ENCODE peak calls at places on chromosomes 3 and 15, in eight cellular contexts. T is suprapubic skin, V is AG04449, S is fibroblast of mammary gland, X is HCT116, Z is lower lobe of right lung, Y is BE2C, D is left lung. E is an unnamed sample.

GRCh38 chr3:72185549-72186484 is 400.9 kb upstream of the PROK2 start:
- DNase-seq in Z (no peak), S (peak; percentile 93), D (no peak), T (no peak), X (no peak), Y (peak; percentile 49), V (peak; percentile 53), E (peak; percentile 76)

GRCh38 chr3:159032311-159032710 is 230.5 kb downstream of the MFSD1 start:
- DNase-seq in S (peak; percentile 49), Z (no peak), X (peak; percentile 12), D (no peak), V (no peak), T (no peak), Y (no peak), E (no peak)

GRCh38 chr15:40293006-40293405 is 10.1 kb upstream of the ANKRD63 start:
- DNase-seq in V (no peak), S (no peak), Y (no peak), X (no peak), D (no peak), T (no peak), Z (no peak), E (no peak)

GRCh38 chr3:184085389-184085852 is 11.4 kb upstream of the HTR3E start:
- DNase-seq in Y (no peak), Z (no peak), X (no peak), D (no peak), S (peak; percentile 58), T (no peak), V (no peak), E (peak; percentile 78)

GRCh38 chr3:21778715-21779114 is 27.7 kb upstream of the ZNF385D start:
- DNase-seq in D (no peak), T (no peak), Z (no peak), V (no peak), X (no peak), Y (no peak), S (no peak), E (no peak)

GRCh38 chr15:37907136-37907535 is 27.3 kb upstream of the TMCO5A start:
- DNase-seq in X (peak; percentile 4), Y (no peak), Z (no peak), V (no peak), T (no peak), S (peak; percentile 45), D (no peak), E (peak; percentile 39)

GRCh38 chr15:99359760-99360159 is 108.5 kb downstream of the LRRC28 start:
- DNase-seq in T (no peak), V (no peak), Y (no peak), S (no peak), X (no peak), D (no peak), Z (no peak), E (no peak)

GRCh38 chr3:192747145-192747544 is 19.8 kb upstream of the FGF12 start:
- DNase-seq in S (no peak), X (no peak), Y (no peak), Z (no peak), T (no peak), V (no peak), D (no peak), E (no peak)

GRCh38 chr3:136141891-136142290 is 54.2 kb downstream of the MSL2 start:
- DNase-seq in X (no peak), Y (no peak), D (no peak), T (no peak), V (no peak), S (peak; percentile 46), Z (no peak), E (no peak)

GRCh38 chr15:65963358-65963757 is 94.1 kb downstream of the RAB11A start:
- DNase-seq in Y (no peak), D (no peak), Z (no peak), V (no peak), T (no peak), X (no peak), S (no peak), E (no peak)

GRCh38 chr15:95884276-95884675 is 446.2 kb upstream of the NR2F2 start:
- DNase-seq in V (no peak), S (peak; percentile 70), Y (no peak), D (no peak), Z (no peak), X (no peak), T (no peak), E (no peak)

GRCh38 chr15:42591238-42591936 is 16.0 kb downstream of the STARD9 start:
- DNase-seq in T (no peak), D (no peak), Z (no peak), X (no peak), V (no peak), Y (no peak), S (peak; percentile 52), E (peak; percentile 60)
- TF ChIP-seq CTCF in T (no peak), D (peak; percentile 36), Z (peak; percentile 35), X (no peak), V (peak; percentile 18), Y (peak; percentile 36), S (peak; percentile 32), E (peak; percentile 37)

GRCh38 chr3:77086408-77086807 is 46.5 kb downstream of the ROBO2 start:
- DNase-seq in D (no peak), T (no peak), X (no peak), Y (no peak), S (no peak), V (no peak), Z (no peak), E (no peak)

GRCh38 chr3:77078279-77078678 is 38.4 kb downstream of the ROBO2 start:
- DNase-seq in Y (no peak), S (no peak), V (no peak), X (no peak), T (no peak), Z (no peak), D (no peak), E (no peak)

GRCh38 chr3:77084511-77084910 is 44.6 kb downstream of the ROBO2 start:
- DNase-seq in V (no peak), D (no peak), Y (no peak), T (no peak), S (no peak), Z (no peak), X (no peak), E (no peak)

GRCh38 chr3:77079988-77080585 is 40.2 kb downstream of the ROBO2 start:
- DNase-seq in X (no peak), D (no peak), S (no peak), V (no peak), T (no peak), Y (no peak), Z (no peak), E (no peak)

DNA sequence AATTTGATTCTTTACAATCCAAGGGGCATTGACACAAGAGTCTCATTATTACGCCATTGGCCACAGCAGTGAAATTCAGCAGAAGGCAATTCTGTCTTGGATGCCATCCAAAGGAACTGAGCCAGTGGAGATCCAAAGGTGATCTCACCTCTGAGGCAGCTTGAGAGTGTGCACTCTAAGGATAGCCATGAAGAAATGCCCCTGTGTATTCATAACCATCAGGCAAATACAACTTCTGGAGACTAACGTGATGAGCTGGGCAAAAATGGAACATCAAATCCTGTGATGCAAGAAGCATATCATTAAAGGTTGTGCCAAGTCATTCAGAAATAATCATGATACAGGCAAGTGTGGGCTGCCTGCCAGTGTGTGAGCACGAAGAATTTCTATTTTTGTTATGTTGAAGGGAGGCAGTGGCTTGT is 41.4 kb downstream of the ROBO2 start:
- DNase-seq in X (no peak), T (no peak), D (no peak), Y (no peak), V (no peak), Z (no peak), S (peak; percentile 2), E (peak; percentile 37)
- H3K4me3 ChIP-seq in X (no peak overlapping the region), T (no peak overlapping the region), D (no peak overlapping the region), Y (no peak overlapping the region), V (no peak overlapping the region), Z (no peak overlapping the region), S (no peak overlapping the region), E (no peak overlapping the region)

GRCh38 chr3:178676077-178676476 is 139.8 kb downstream of the KCNMB2 start:
- DNase-seq in Z (no peak), D (no peak), T (no peak), X (no peak), S (no peak), V (no peak), Y (no peak), E (no peak)

GRCh38 chr3:178680489-178680888 is 144.3 kb downstream of the KCNMB2 start:
- DNase-seq in V (no peak), S (no peak), X (no peak), Z (no peak), T (no peak), D (no peak), Y (no peak), E (no peak)

GRCh38 chr3:178676942-178677606 is 140.8 kb downstream of the KCNMB2 start:
- DNase-seq in T (no peak), S (no peak), Y (no peak), X (no peak), D (no peak), V (no peak), Z (no peak), E (no peak)

GRCh38 chr3:178680037-178680436 is 143.8 kb downstream of the KCNMB2 start:
- DNase-seq in V (no peak), Z (no peak), X (no peak), T (no peak), D (no peak), S (no peak), Y (no peak), E (no peak)

GRCh38 chr3:178677961-178678360 is 141.7 kb downstream of the KCNMB2 start:
- DNase-seq in X (no peak), V (no peak), Z (no peak), T (no peak), D (no peak), Y (no peak), S (no peak), E (no peak)
- TF ChIP-seq CTCF in X (no peak), V (no peak), Z (no peak), T (no peak), D (no peak), Y (no peak), S (no peak), E (no peak)

GRCh38 chr15:67124911-67125588 is 59.6 kb downstream of the SMAD3 start:
- DNase-seq in D (no peak), Y (no peak), S (peak; percentile 60), T (no peak), X (peak; percentile 88), Z (no peak), V (no peak), E (no peak)

GRCh38 chr15:67125589-67126502 is 60.4 kb downstream of the SMAD3 start:
- DNase-seq in V (peak; percentile 97), S (peak; percentile 100), Z (no peak), T (peak; percentile 89), Y (no peak), X (peak; percentile 86), D (no peak), E (peak; percentile 98)

GRCh38 chr15:67126551-67127333 is 61.3 kb downstream of the SMAD3 start:
- DNase-seq in S (no peak), T (no peak), V (no peak), Z (no peak), X (no peak), D (no peak), Y (no peak), E (no peak)

GRCh38 chr15:67121725-67122600 is 56.6 kb downstream of the SMAD3 start:
- DNase-seq in X (no peak), Z (no peak), T (no peak), V (no peak), S (no peak), D (no peak), Y (no peak), E (no peak)

DNA sequence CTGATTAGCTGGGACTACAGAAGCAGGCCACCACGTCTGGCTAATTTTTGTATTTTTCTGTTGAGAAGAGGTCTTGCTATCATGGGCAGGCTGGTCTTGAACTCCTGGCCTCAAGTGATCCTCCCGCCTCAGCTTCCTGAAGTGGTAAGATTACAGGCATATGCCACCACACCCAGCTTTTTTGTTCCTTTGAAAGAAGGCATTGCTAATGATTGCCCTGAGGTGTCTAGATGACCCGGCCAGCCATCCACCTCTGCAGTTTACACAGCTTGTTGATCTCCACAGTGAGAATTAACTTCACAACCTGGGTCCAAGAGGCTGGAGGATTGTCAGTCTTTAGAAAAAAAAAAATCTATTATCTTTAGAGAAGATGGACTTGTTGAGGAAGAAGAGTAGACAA is 58.7 kb downstream of the SMAD3 start:
- DNase-seq in S (no peak), D (no peak), V (no peak), Y (no peak), X (no peak), T (no peak), Z (no peak), E (no peak)
- H3K4me3 ChIP-seq in S (no peak overlapping the region), D (no peak overlapping the region), V (no peak overlapping the region), Y (no peak overlapping the region), X (peak overlapping the region; percentile 8), T (no peak overlapping the region), Z (no peak overlapping the region), E (no peak overlapping the region)